ENCODE peak calls at places on chromosomes 12 and 14, in four cellular contexts. A, P, M and W are unnamed samples.

GRCh38 chr14:60647837-60648168 is 1.5 kb downstream of the SIX1 start:
- DNase-seq in A (no peak), P (no peak), M (no peak), W (no peak)

GRCh38 chr14:22391908-22392307 is 197.1 kb downstream of the DAD1 start:
- DNase-seq in A (peak), P (peak), M (peak), W (no peak)

GRCh38 chr12:15584366-15585041 is 204.7 kb downstream of the EPS8 start:
- DNase-seq in A (no peak), P (no peak), M (no peak), W (no peak)

GRCh38 chr12:6201199-6201608 is 1.0 kb downstream of the CD9 start:
- DNase-seq in A (no peak), P (no peak), M (no peak), W (no peak)

GRCh38 chr14:91249841-91250616 is 5.5 kb upstream of the GPR68 start:
- DNase-seq in A (no peak), P (peak), M (peak), W (no peak)

GRCh38 chr14:86858043-86858442 is 1134.9 kb downstream of the GALC start:
- DNase-seq in A (no peak), P (no peak), M (no peak), W (no peak)

GRCh38 chr12:100069795-100070194 is 72.9 kb downstream of the BLTP3B start:
- DNase-seq in A (no peak), P (no peak), M (no peak), W (no peak)

GRCh38 chr14:37027188-37027824 is 145.1 kb downstream of the SLC25A21 start:
- DNase-seq in A (no peak), P (no peak), M (no peak), W (no peak)

GRCh38 chr12:87378526-87378925 is 650.7 kb downstream of the C12orf50 start:
- DNase-seq in A (no peak), P (no peak), M (no peak), W (no peak)

GRCh38 chr14:55847766-55848165 is 267.8 kb downstream of the KTN1 start:
- DNase-seq in A (no peak), P (no peak), M (no peak), W (no peak)

GRCh38 chr12:2161478-2161877 is 108.7 kb downstream of the CACNA1C start:
- DNase-seq in A (peak), P (no peak), M (no peak), W (no peak)

GRCh38 chr12:81294325-81295190 is 216.7 kb downstream of the ACSS3 start:
- DNase-seq in A (no peak), P (no peak), M (no peak), W (no peak)

GRCh38 chr12:95789126-95790024 is 1.2 kb downstream of the NTN4 start:
- DNase-seq in A (peak), P (no peak), M (no peak), W (no peak)

GRCh38 chr12:110355080-110355479 is 48.4 kb downstream of the ANAPC7 start:
- DNase-seq in A (no peak), P (no peak), M (no peak), W (no peak)

GRCh38 chr12:20314325-20314724 is 54.0 kb upstream of the PDE3A start:
- DNase-seq in A (no peak), P (no peak), M (no peak), W (no peak)

GRCh38 chr14:100424504-100425453 is 101.6 kb downstream of the SLC25A47 start:
- DNase-seq in A (no peak), P (no peak), M (no peak), W (no peak)

GRCh38 chr12:100859063-100859627 is 64.6 kb downstream of the ANO4 start:
- DNase-seq in A (no peak), P (no peak), M (no peak), W (no peak)

GRCh38 chr14:52071675-52072074 is 2.8 kb upstream of the NID2 start:
- DNase-seq in A (no peak), P (no peak), M (no peak), W (no peak)

GRCh38 chr14:95387826-95388445 is 68.2 kb upstream of the CLMN start:
- DNase-seq in A (no peak), P (no peak), M (no peak), W (no peak)

GRCh38 chr14:69643430-69644200 is 32.2 kb downstream of the SUSD6 start:
- DNase-seq in A (no peak), P (no peak), M (peak), W (no peak)

GRCh38 chr14:59570122-59570521 is 6.5 kb downstream of the CCDC175 start:
- DNase-seq in A (no peak), P (no peak), M (no peak), W (no peak)

GRCh38 chr14:89673499-89674225 is 256.6 kb upstream of the FOXN3 start:
- DNase-seq in A (no peak), P (no peak), M (no peak), W (no peak)

GRCh38 chr14:21498540-21499526 is 12.3 kb downstream of the METTL3 start:
- DNase-seq in A (no peak), P (no peak), M (no peak), W (no peak)

GRCh38 chr14:105487449-105487985 is 831 bp downstream of the CRIP1 start:
- DNase-seq in A (peak), P (no peak), M (no peak), W (no peak)

GRCh38 chr14:76698631-76699030 is 62.6 kb upstream of the VASH1 start:
- DNase-seq in A (no peak), P (no peak), M (no peak), W (no peak)